ENCODE peak calls at places on chromosomes 4 and X, in ten cellular contexts. K is body of pancreas, M is transverse colon, Z is tibial nerve, P is ovary, T is HCT116, E is uterus, C is testis, J is H1, A is upper lobe of left lung. X is an unnamed sample. For H3K36me3, the result is how much of the 10 kb centered on the place peaks cover.

GRCh38 chrX:68995780-68996551 is 167.1 kb downstream of the EFNB1 start:
- DNase-seq in K (peak), M (peak), Z (peak), P (peak), T (no peak), E (peak), C (peak), J (peak), A (peak), X (no peak)

GRCh38 chr4:138555584-138555983 is 313.4 kb upstream of the SLC7A11 start:
- DNase-seq in K (peak), M (no peak), Z (no peak), P (no peak), T (no peak), E (no peak), C (no peak), J (no peak), A (no peak), X (no peak)

GRCh38 chr4:20652226-20652836 is 47.9 kb upstream of the PACRGL start:
- DNase-seq in K (no peak), M (no peak), Z (no peak), P (no peak), T (no peak), E (no peak), C (no peak), J (no peak), A (no peak), X (no peak)

GRCh38 chrX:81957900-81958545 is 756.1 kb downstream of the SH3BGRL start:
- DNase-seq in K (no peak), M (no peak), Z (no peak), P (no peak), T (no peak), E (no peak), C (no peak), J (no peak), A (no peak), X (no peak)

GRCh38 chr4:142743071-142743825 is 102.9 kb downstream of the INPP4B start:
- DNase-seq in K (no peak), M (no peak), Z (no peak), P (no peak), T (no peak), E (no peak), C (no peak), J (no peak), A (no peak), X (no peak)

GRCh38 chr4:10893417-10893816 is 208.8 kb upstream of the CLNK start:
- DNase-seq in K (no peak), M (no peak), Z (no peak), P (no peak), T (no peak), E (no peak), C (peak), J (no peak), A (no peak), X (no peak)

GRCh38 chrX:100363926-100364325 is 46.1 kb downstream of the PCDH19 start:
- DNase-seq in K (no peak), M (no peak), Z (no peak), P (no peak), T (no peak), E (no peak), C (no peak), J (no peak), A (no peak), X (no peak)

GRCh38 chr4:36385951-36386561 is 104.6 kb downstream of the DTHD1 start:
- DNase-seq in K (no peak), M (peak), Z (peak), P (no peak), T (no peak), E (no peak), C (no peak), J (no peak), A (no peak), X (no peak)

GRCh38 chr4:73998040-73999011 is at the start of gene CXCL5:
- DNase-seq in K (peak), M (peak), Z (no peak), P (no peak), T (no peak), E (no peak), C (peak), J (peak), A (peak), X (no peak)

GRCh38 chr4:101835121-101835904 is 44.8 kb downstream of the BANK1 start:
- DNase-seq in K (peak), M (no peak), Z (peak), P (no peak), T (no peak), E (no peak), C (peak), J (no peak), A (no peak), X (peak)

GRCh38 chr4:76562161-76562560 is 127.1 kb downstream of the SHROOM3 start:
- DNase-seq in K (no peak), M (no peak), Z (no peak), P (no peak), T (no peak), E (no peak), C (no peak), J (no peak), A (no peak), X (no peak)

GRCh38 chr4:182717788-182718583 is 199.2 kb downstream of the DCTD start:
- DNase-seq in K (no peak), M (no peak), Z (no peak), P (no peak), T (no peak), E (no peak), C (no peak), J (no peak), A (no peak), X (no peak)

GRCh38 chr4:111228874-111229273 is 606.0 kb upstream of the PITX2 start:
- DNase-seq in K (no peak), M (no peak), Z (no peak), P (no peak), T (no peak), E (no peak), C (no peak), J (no peak), A (no peak), X (no peak)

GRCh38 chrX:16222123-16222522 is 54.8 kb downstream of the MAGEB17 start:
- DNase-seq in K (no peak), M (no peak), Z (no peak), P (no peak), T (no peak), E (no peak), C (no peak), J (no peak), A (no peak), X (no peak)

DNA sequence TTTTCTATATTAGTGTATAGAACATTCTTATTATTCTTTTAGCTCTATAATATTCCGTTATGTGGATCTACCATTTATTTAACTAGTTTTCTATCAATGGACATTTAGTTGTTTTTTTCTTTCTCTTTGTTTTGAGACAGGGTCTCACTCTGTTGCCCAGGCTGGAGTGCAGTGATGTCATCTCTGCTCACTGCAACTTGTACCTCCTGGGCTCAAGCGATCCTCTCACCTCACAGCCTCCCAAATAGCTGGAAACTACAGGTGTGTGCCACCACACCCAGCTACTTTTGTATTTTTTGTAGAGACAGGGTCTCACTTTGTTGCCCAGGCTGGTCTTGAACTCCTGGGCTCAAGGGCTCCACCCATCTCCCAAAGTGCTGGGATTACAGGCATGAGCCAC is 10.8 kb downstream of the TMEM165 start:
- DNase-seq in K (no peak), M (no peak), Z (no peak), P (no peak), T (no peak), E (no peak), C (no peak), J (no peak), A (no peak), X (no peak)
- TF ChIP-seq POLR2A in K (no peak), M (no peak), Z (no peak), P (no peak), T (no peak), E (no peak), C (no peak), J (no peak), A (no peak), X (no peak)

GRCh38 chr4:26473893-26474292 is 16.4 kb downstream of the CCKAR start:
- DNase-seq in K (no peak), M (no peak), Z (no peak), P (no peak), T (no peak), E (no peak), C (no peak), J (no peak), A (no peak), X (no peak)
- H3K36me3 ChIP-seq in K (under half), M (under half), Z (under half), P (under half), T (under half), E (under half), C (under half), J (under half), A (under half), X (under half)

GRCh38 chrX:11478971-11479370 is 185.8 kb downstream of the AMELX start:
- DNase-seq in K (no peak), M (no peak), Z (no peak), P (no peak), T (no peak), E (no peak), C (no peak), J (no peak), A (no peak), X (no peak)
- H3K27ac ChIP-seq in K (no peak), M (no peak), Z (no peak), P (no peak), T (no peak), E (peak), C (no peak), J (no peak), A (no peak), X (no peak)

DNA sequence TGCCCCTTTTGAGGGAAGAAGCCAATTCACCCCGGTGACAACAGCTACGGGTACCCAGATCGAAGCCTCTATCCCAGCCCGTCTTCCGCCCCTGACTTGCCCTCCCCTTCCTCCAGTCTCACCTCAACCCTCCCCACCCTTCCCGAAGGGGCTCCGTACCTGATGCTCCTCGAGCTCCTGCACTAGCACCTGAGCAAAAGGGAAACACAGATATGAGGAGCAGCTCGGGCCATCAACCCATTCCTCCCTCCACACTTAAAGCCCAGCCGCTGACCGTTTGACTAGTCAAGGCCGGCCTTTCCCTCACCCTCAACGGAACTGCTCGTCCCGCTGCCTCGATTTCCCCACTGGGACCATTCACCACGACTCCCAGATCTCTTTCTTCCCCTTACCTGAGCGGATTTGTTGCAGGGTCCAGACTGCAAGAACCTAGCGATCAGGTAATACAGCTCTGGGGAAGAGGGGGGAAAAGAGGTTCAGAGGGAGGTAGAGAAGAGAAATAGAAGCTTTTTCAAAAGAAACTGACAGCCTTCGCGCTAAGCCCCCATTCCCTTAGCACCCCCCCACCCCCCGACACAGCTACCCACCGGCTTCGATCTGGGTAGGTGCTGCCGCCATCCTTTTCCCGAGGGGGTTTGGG is 703 bp downstream of the BRWD3 start:
- DNase-seq in K (peak), M (peak), Z (peak), P (peak), T (no peak), E (peak), C (peak), J (peak), A (no peak), X (peak)
- TF ChIP-seq POLR2A in K (no peak), M (no peak), Z (no peak), P (no peak), T (no peak), E (no peak), C (no peak), J (no peak), A (no peak), X (no peak)

DNA sequence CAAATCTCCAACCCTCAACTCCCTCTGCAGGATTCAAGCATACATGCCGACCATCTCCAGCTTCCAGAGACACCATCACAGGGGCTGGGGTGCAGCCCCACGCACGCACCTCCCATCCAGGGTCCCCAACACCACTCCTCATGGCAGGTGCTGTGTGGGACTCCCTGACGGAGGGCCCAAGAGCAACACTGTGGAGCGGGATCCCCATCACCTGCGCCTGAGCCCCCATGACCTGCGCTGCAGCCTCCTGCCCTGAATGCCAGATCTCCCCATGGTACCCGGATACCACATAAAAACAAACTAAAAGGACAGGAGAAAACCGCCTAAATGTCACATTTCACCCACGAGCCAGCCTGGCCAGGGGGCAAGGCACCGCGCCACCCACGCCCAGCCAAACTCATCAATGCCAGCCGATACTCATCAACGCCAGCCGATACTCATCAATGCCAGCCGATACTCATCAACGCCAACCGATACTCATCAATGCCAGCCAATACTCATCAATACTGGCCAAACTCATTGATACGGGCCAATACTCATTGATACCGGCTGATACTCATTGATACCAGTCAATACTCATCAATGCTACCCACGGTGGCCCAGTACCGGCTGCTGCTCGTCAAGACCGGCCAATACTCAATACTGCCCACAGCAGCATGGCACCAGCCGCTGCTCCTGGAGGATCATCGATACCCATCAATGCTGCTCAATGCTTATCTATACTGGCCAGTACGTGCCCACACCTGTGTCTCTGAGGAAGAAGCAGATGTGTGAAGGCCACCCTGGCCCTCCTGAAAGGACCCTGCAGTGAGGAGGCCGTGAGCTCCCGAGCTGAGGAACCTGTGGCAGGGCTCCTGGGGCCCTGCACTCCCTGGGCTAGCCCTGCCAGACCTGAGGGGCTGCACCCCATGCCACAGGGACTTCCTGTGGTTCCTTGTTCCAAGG is 6.2 kb downstream of the CTBP1 start:
- DNase-seq in K (peak), M (peak), Z (no peak), P (peak), T (no peak), E (peak), C (no peak), J (no peak), A (peak), X (no peak)
- H3K36me3 ChIP-seq in K (under half), M (under half), Z (under half), P (under half), T (under half), E (under half), C (under half), J (under half), A (under half), X (under half)

GRCh38 chr4:94545296-94545695 is 93.6 kb downstream of the PDLIM5 start:
- DNase-seq in K (no peak), M (no peak), Z (no peak), P (no peak), T (no peak), E (no peak), C (no peak), J (no peak), A (no peak), X (no peak)

GRCh38 chr4:94546949-94547348 is 95.2 kb downstream of the PDLIM5 start:
- DNase-seq in K (no peak), M (no peak), Z (no peak), P (no peak), T (no peak), E (no peak), C (no peak), J (no peak), A (no peak), X (no peak)

GRCh38 chr4:94540476-94540875 is 88.7 kb downstream of the PDLIM5 start:
- DNase-seq in K (no peak), M (no peak), Z (no peak), P (no peak), T (no peak), E (no peak), C (no peak), J (no peak), A (no peak), X (no peak)

GRCh38 chr4:94548571-94548970 is 96.8 kb downstream of the PDLIM5 start:
- DNase-seq in K (no peak), M (no peak), Z (no peak), P (no peak), T (peak), E (no peak), C (no peak), J (no peak), A (no peak), X (no peak)

GRCh38 chr4:94544811-94545210 is 93.1 kb downstream of the PDLIM5 start:
- DNase-seq in K (no peak), M (no peak), Z (no peak), P (no peak), T (no peak), E (no peak), C (no peak), J (no peak), A (no peak), X (no peak)
- H3K27ac ChIP-seq in K (no peak), M (no peak), Z (no peak), P (no peak), T (peak), E (peak), C (no peak), J (no peak), A (no peak), X (no peak)

GRCh38 chr4:40924096-40924792 is 174.5 kb downstream of the NSUN7 start:
- DNase-seq in K (peak), M (peak), Z (peak), P (peak), T (peak), E (peak), C (peak), J (peak), A (peak), X (no peak)

GRCh38 chr4:40927108-40927507 is 177.4 kb downstream of the NSUN7 start:
- DNase-seq in K (no peak), M (no peak), Z (no peak), P (no peak), T (no peak), E (no peak), C (no peak), J (no peak), A (no peak), X (no peak)

GRCh38 chr4:40923326-40924095 is 173.8 kb downstream of the NSUN7 start:
- DNase-seq in K (peak), M (no peak), Z (no peak), P (no peak), T (no peak), E (no peak), C (no peak), J (no peak), A (no peak), X (no peak)

DNA sequence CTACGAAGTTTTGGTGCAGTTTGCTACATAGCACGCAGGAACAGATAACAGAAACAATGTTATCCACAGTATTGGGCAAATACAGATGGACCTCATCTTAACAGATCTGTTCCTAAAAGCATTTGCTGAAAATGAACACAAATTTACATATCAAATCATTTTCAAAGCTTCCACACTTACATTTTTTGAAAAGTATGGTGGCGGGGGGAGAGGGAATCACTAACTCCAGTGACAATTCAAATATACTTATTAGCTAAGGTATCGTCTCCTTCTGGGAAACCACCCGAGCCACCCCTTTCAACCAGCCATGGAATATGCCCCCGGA is 175.0 kb downstream of the NSUN7 start:
- DNase-seq in K (no peak), M (no peak), Z (no peak), P (no peak), T (no peak), E (no peak), C (no peak), J (no peak), A (no peak), X (no peak)
- TF ChIP-seq POLR2A in K (no peak), M (no peak), Z (no peak), P (no peak), T (no peak), E (no peak), C (no peak), J (no peak), A (no peak), X (no peak)

DNA sequence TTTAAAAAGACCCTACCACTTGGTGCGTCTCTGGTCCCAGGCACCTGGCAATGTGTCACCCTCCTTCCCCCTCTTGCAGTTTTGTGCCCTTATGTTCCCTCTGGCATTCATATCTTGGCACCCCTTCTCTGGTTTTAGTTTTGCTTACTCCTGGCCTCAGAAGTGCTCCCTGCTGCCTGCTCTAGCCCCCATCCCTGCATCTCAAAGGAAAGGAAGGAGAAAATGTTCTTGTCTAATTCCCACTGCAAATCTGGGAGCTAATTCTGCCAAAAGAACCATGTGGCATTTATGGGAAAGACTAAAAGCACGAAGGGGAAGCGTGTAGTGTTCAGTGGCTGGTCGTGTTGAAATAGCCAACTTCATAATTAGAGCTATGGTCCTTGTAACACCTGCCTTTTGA is 340.1 kb upstream of the RPS6KA3 start:
- DNase-seq in K (no peak), M (no peak), Z (no peak), P (no peak), T (no peak), E (no peak), C (no peak), J (no peak), A (no peak), X (no peak)
- H3K36me3 ChIP-seq in K (under half), M (under half), Z (under half), P (under half), T (under half), E (under half), C (under half), J (under half), A (under half), X (under half)

DNA sequence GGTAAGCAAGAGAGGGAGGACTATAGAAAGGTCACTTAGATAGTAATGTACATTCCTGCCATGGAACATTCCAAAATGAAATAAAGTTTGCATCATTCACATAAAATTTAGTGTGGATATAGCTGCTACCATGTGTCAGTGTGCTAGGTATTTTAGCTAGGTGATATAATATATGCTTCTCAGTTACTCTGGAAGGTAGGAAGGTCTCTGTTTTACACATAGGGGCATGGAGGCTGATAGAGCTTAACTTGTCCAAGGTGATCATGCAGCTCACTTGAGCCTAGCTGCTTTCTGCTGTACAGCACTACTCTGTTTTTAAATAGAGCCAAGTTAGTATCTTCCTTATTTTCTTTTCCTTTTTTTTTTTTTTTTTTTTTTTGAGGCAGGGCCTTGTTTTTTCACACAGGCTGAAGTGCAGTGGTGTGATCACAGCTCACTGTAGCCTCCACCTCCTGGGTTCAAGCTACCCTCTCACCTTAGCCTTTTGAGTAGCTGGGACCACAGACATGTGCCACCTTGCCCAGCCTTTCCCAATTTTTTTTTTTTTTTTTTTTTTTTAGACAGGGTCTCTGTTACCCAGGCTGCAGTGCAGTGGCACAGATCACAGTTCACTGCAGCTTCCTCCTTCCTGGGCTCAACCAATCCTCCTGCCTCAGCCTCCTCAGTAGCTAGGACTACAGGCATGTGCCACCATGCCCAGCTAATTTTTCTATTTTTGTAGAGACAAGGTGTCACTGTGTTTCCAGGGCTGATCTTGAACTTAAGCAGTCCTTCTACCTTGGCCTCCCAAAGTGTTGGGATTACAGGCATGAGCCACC is 10.4 kb downstream of the AFF1 start:
- DNase-seq in K (no peak), M (no peak), Z (no peak), P (no peak), T (no peak), E (no peak), C (no peak), J (no peak), A (no peak), X (no peak)
- H3K27ac ChIP-seq in K (no peak), M (no peak), Z (no peak), P (no peak), T (no peak), E (no peak), C (no peak), J (no peak), A (no peak), X (no peak)